ENCODE peak calls at places on chromosomes 1 and 21, in five cellular contexts. One of them, this sample, is unnamed.

GRCh38 chr1:246608616-246609376 is 42.5 kb downstream of the CNST start:
- DNase-seq in kidney: peak; percentile 89
- DNase-seq in CD8-positive, alpha-beta T cell: no peak
- DNase-seq in esophagus squamous epithelium: peak; percentile 5
- DNase-seq in gastrocnemius medialis: peak; percentile 87
- DNase-seq in this sample: peak; percentile 74

GRCh38 chr1:109509176-109510134 is at the start of gene AMIGO1:
- DNase-seq in CD8-positive, alpha-beta T cell: peak; percentile 66
- DNase-seq in esophagus squamous epithelium: no peak
- DNase-seq in gastrocnemius medialis: peak; percentile 54
- DNase-seq in kidney: peak; percentile 80
- DNase-seq in this sample: peak; percentile 81

GRCh38 chr1:213737398-213738040 is 250.3 kb upstream of the PROX1 start:
- DNase-seq in CD8-positive, alpha-beta T cell: no peak
- DNase-seq in gastrocnemius medialis: no peak
- DNase-seq in esophagus squamous epithelium: no peak
- DNase-seq in kidney: no peak
- DNase-seq in this sample: no peak

GRCh38 chr1:174433451-174433850 is 14.3 kb upstream of the GPR52 start:
- DNase-seq in CD8-positive, alpha-beta T cell: no peak
- DNase-seq in esophagus squamous epithelium: no peak
- DNase-seq in gastrocnemius medialis: no peak
- DNase-seq in kidney: no peak
- DNase-seq in this sample: no peak

GRCh38 chr21:45018131-45019075 is 56.0 kb upstream of the ADARB1 start:
- DNase-seq in esophagus squamous epithelium: no peak
- DNase-seq in CD8-positive, alpha-beta T cell: no peak
- DNase-seq in kidney: peak; percentile 76
- DNase-seq in gastrocnemius medialis: peak; percentile 35
- DNase-seq in this sample: no peak

GRCh38 chr1:205283270-205284147 is 38.0 kb downstream of the NUAK2 start:
- DNase-seq in kidney: no peak
- DNase-seq in CD8-positive, alpha-beta T cell: no peak
- DNase-seq in esophagus squamous epithelium: no peak
- DNase-seq in gastrocnemius medialis: no peak
- DNase-seq in this sample: no peak

GRCh38 chr1:157540852-157541251 is 11.5 kb downstream of the FCRL5 start:
- DNase-seq in kidney: no peak
- DNase-seq in gastrocnemius medialis: no peak
- DNase-seq in CD8-positive, alpha-beta T cell: no peak
- DNase-seq in esophagus squamous epithelium: no peak
- DNase-seq in this sample: no peak

GRCh38 chr1:1972976-1973715 is 30.4 kb downstream of the CFAP74 start:
- DNase-seq in gastrocnemius medialis: no peak
- DNase-seq in esophagus squamous epithelium: no peak
- DNase-seq in kidney: no peak
- DNase-seq in CD8-positive, alpha-beta T cell: no peak
- DNase-seq in this sample: no peak

GRCh38 chr1:76955652-76956051 is 88.4 kb downstream of the ST6GALNAC5 start:
- DNase-seq in kidney: no peak
- DNase-seq in gastrocnemius medialis: no peak
- DNase-seq in CD8-positive, alpha-beta T cell: no peak
- DNase-seq in esophagus squamous epithelium: no peak
- DNase-seq in this sample: no peak

DNA sequence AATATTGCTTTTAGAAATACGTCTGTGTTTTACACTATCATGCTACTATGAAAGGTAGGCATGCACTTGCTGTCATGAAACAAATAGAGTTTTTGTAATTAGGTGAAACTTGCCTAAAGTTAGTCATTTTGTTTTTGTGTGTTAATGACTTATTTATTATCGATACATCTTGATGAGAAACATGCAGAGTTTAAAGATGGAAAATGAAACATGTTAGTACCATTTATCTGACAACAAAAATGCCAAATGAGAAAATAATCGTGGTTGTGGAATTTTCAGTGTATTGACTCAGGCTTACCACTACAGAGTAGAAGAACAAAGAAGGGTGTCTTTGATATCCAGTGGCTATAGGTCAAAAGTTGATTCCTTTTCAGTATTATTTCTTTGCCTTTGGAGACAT is 105.5 kb downstream of the NCAM2 start:
- DNase-seq in gastrocnemius medialis: no peak
- DNase-seq in kidney: no peak
- DNase-seq in CD8-positive, alpha-beta T cell: no peak
- DNase-seq in esophagus squamous epithelium: no peak
- DNase-seq in this sample: no peak
- H3K4me3 ChIP-seq in gastrocnemius medialis: no peak overlapping the region
- H3K4me3 ChIP-seq in kidney: no peak overlapping the region
- H3K4me3 ChIP-seq in CD8-positive, alpha-beta T cell: no peak overlapping the region
- H3K4me3 ChIP-seq in esophagus squamous epithelium: no peak overlapping the region
- H3K4me3 ChIP-seq in this sample: no peak overlapping the region

DNA sequence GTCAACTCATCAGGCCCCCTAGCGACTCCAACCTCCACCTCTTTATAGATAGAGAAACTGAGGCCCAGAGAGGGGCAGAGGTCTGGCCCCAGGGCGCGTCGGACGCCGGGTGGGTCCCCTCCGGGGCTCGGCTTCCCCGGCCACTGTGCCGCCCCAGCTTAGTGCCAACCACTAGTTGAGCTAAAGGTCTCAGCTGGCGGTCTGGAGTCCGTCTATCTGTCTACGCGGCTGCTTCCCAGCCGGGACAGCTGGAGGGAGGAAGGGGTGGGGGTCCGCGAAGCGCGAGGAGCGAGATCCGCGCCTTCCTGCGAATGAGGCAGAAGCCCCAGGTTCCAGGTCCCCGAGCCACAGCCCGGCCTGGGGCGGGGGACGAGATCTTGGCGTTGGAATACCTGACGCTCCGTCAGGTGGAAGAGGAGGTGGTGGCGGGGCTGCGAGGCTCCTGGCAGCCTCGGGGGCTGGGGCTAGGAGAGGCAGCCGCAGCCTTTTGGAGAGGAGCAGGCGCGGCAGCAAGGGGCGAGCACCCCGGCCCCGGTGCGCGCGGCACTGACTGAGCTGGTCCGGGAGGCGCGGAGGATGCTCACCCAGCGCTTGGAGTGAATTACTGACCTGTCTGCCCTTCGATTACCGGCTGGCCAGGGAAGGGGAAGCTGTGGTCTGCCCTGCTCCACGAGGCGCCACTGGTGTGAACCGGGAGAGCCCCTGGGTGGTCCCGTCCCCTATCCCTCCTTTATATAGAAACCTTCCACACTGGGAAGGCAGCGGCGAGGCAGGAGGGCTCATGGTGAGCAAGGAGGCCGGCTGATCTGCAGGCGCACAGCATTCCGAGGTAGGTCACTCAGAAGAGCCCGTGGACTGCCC is 948 bp downstream of the PODN start:
- DNase-seq in CD8-positive, alpha-beta T cell: no peak
- DNase-seq in esophagus squamous epithelium: no peak
- DNase-seq in kidney: peak; percentile 67
- DNase-seq in gastrocnemius medialis: no peak
- DNase-seq in this sample: peak; percentile 43
- H3K4me3 ChIP-seq in CD8-positive, alpha-beta T cell: peak overlapping the region; percentile 37
- H3K4me3 ChIP-seq in esophagus squamous epithelium: peak overlapping the region; percentile 58
- H3K4me3 ChIP-seq in kidney: no peak overlapping the region
- H3K4me3 ChIP-seq in gastrocnemius medialis: peak overlapping the region; percentile 56
- H3K4me3 ChIP-seq in this sample: peak overlapping the region; percentile 70

GRCh38 chr1:87318806-87319205 is 9.9 kb upstream of the LMO4 start:
- DNase-seq in CD8-positive, alpha-beta T cell: no peak
- DNase-seq in esophagus squamous epithelium: no peak
- DNase-seq in gastrocnemius medialis: no peak
- DNase-seq in kidney: no peak
- DNase-seq in this sample: no peak
- H3K4me3 ChIP-seq in CD8-positive, alpha-beta T cell: no peak overlapping the region
- H3K4me3 ChIP-seq in esophagus squamous epithelium: no peak overlapping the region
- H3K4me3 ChIP-seq in gastrocnemius medialis: no peak overlapping the region
- H3K4me3 ChIP-seq in kidney: no peak overlapping the region
- H3K4me3 ChIP-seq in this sample: no peak overlapping the region

GRCh38 chr1:209585672-209586071 is 2.2 kb downstream of the CAMK1G start:
- DNase-seq in CD8-positive, alpha-beta T cell: no peak
- DNase-seq in gastrocnemius medialis: peak; percentile 16
- DNase-seq in kidney: peak; percentile 84
- DNase-seq in esophagus squamous epithelium: no peak
- DNase-seq in this sample: no peak
- H3K4me3 ChIP-seq in CD8-positive, alpha-beta T cell: no peak overlapping the region
- H3K4me3 ChIP-seq in gastrocnemius medialis: no peak overlapping the region
- H3K4me3 ChIP-seq in kidney: peak overlapping the region; percentile 50
- H3K4me3 ChIP-seq in esophagus squamous epithelium: no peak overlapping the region
- H3K4me3 ChIP-seq in this sample: no peak overlapping the region

GRCh38 chr1:16236495-16237342 is at the start of gene CPLANE2:
- DNase-seq in gastrocnemius medialis: peak; percentile 90
- DNase-seq in CD8-positive, alpha-beta T cell: peak; percentile 93
- DNase-seq in kidney: peak; percentile 98
- DNase-seq in esophagus squamous epithelium: peak; percentile 73
- DNase-seq in this sample: peak; percentile 97

GRCh38 chr1:16235347-16235746 is 1.6 kb downstream of the CPLANE2 start:
- DNase-seq in gastrocnemius medialis: no peak
- DNase-seq in kidney: no peak
- DNase-seq in CD8-positive, alpha-beta T cell: no peak
- DNase-seq in esophagus squamous epithelium: no peak
- DNase-seq in this sample: no peak

GRCh38 chr1:16239972-16240491 is 3.0 kb upstream of the CPLANE2 start:
- DNase-seq in kidney: no peak
- DNase-seq in esophagus squamous epithelium: no peak
- DNase-seq in CD8-positive, alpha-beta T cell: no peak
- DNase-seq in gastrocnemius medialis: no peak
- DNase-seq in this sample: no peak

GRCh38 chr1:16236091-16236494 is 890 bp downstream of the CPLANE2 start:
- DNase-seq in gastrocnemius medialis: peak; percentile 37
- DNase-seq in kidney: no peak
- DNase-seq in CD8-positive, alpha-beta T cell: peak; percentile 71
- DNase-seq in esophagus squamous epithelium: no peak
- DNase-seq in this sample: no peak

DNA sequence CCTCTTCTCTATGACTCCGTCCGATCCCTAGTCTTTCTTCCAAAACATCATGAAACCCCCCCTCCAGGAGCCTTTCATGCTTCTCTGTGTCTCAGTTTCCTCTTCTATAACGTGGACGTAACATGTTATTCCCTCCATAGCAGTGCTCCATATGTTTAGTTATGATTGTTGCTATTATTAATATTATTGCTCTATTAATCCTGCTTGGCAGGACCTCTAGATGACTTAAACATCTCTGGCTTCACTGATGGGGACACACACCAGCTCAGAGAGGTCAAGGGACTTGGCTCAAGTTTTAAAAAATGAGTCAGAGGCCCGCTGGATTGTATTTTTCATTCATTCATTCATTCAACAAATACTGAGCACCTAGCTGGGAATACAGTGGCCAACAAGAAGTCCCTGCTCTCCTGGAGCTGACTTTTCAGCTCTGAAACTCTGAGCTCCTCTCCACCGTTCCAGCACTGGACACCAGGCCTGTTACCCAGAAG is 404 bp upstream of the CPLANE2 start:
- DNase-seq in gastrocnemius medialis: no peak
- DNase-seq in esophagus squamous epithelium: no peak
- DNase-seq in kidney: no peak
- DNase-seq in CD8-positive, alpha-beta T cell: no peak
- DNase-seq in this sample: no peak
- H3K4me3 ChIP-seq in gastrocnemius medialis: peak overlapping the region; percentile 78
- H3K4me3 ChIP-seq in esophagus squamous epithelium: peak overlapping the region; percentile 71
- H3K4me3 ChIP-seq in kidney: peak overlapping the region; percentile 57
- H3K4me3 ChIP-seq in CD8-positive, alpha-beta T cell: peak overlapping the region; percentile 88
- H3K4me3 ChIP-seq in this sample: peak overlapping the region; percentile 68

GRCh38 chr1:151156515-151156819 is at the start of gene TNFAIP8L2:
- DNase-seq in CD8-positive, alpha-beta T cell: peak; percentile 78
- DNase-seq in kidney: peak; percentile 77
- DNase-seq in gastrocnemius medialis: peak; percentile 30
- DNase-seq in esophagus squamous epithelium: no peak
- DNase-seq in this sample: peak; percentile 74
- H3K4me3 ChIP-seq in CD8-positive, alpha-beta T cell: peak within 1 kb of the TSS; percentile 89
- H3K4me3 ChIP-seq in kidney: peak within 1 kb of the TSS; percentile 47
- H3K4me3 ChIP-seq in gastrocnemius medialis: peak within 1 kb of the TSS; percentile 33
- H3K4me3 ChIP-seq in esophagus squamous epithelium: peak within 1 kb of the TSS; percentile 42
- H3K4me3 ChIP-seq in this sample: peak within 1 kb of the TSS; percentile 34

GRCh38 chr1:216055004-216055403 is 368.2 kb downstream of the USH2A start:
- DNase-seq in gastrocnemius medialis: no peak
- DNase-seq in kidney: no peak
- DNase-seq in esophagus squamous epithelium: no peak
- DNase-seq in CD8-positive, alpha-beta T cell: no peak
- DNase-seq in this sample: no peak
- H3K4me3 ChIP-seq in gastrocnemius medialis: no peak overlapping the region
- H3K4me3 ChIP-seq in kidney: no peak overlapping the region
- H3K4me3 ChIP-seq in esophagus squamous epithelium: no peak overlapping the region
- H3K4me3 ChIP-seq in CD8-positive, alpha-beta T cell: no peak overlapping the region
- H3K4me3 ChIP-seq in this sample: no peak overlapping the region

GRCh38 chr1:228465571-228466146 is 21.5 kb upstream of the RNF187 start:
- DNase-seq in CD8-positive, alpha-beta T cell: no peak
- DNase-seq in kidney: no peak
- DNase-seq in esophagus squamous epithelium: no peak
- DNase-seq in gastrocnemius medialis: no peak
- DNase-seq in this sample: no peak

GRCh38 chr1:228464487-228464983 is 22.6 kb upstream of the RNF187 start:
- DNase-seq in kidney: peak; percentile 87
- DNase-seq in CD8-positive, alpha-beta T cell: peak; percentile 91
- DNase-seq in gastrocnemius medialis: peak; percentile 21
- DNase-seq in esophagus squamous epithelium: peak; percentile 24
- DNase-seq in this sample: peak; percentile 85

GRCh38 chr1:228463559-228464455 is 23.4 kb upstream of the RNF187 start:
- DNase-seq in kidney: peak; percentile 79
- DNase-seq in CD8-positive, alpha-beta T cell: no peak
- DNase-seq in gastrocnemius medialis: no peak
- DNase-seq in esophagus squamous epithelium: no peak
- DNase-seq in this sample: peak; percentile 57

GRCh38 chr1:228463009-228463558 is 24.1 kb upstream of the RNF187 start:
- DNase-seq in CD8-positive, alpha-beta T cell: no peak
- DNase-seq in kidney: no peak
- DNase-seq in gastrocnemius medialis: no peak
- DNase-seq in esophagus squamous epithelium: no peak
- DNase-seq in this sample: no peak

DNA sequence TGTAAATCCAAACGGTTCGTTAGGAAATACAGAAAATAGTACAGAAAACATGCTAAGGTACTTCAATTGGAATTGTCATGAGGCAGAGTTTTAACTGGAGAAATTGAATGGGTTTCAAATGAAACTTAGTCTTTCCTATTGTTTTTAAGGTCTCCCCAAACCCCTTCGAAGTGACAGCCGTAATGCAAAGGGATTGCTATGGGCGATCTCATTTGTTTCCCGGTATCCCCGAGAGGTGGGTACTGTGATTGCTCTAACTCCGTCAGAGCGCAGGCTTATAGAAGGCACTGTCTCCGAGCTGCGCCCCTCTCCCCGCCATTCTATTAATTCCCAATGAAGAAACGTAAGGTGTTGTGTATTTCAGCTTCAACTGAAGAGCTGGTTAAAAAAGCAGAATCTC is 22.0 kb upstream of the RNF187 start:
- DNase-seq in esophagus squamous epithelium: no peak
- DNase-seq in gastrocnemius medialis: no peak
- DNase-seq in CD8-positive, alpha-beta T cell: no peak
- DNase-seq in kidney: no peak
- DNase-seq in this sample: no peak
- H3K4me3 ChIP-seq in esophagus squamous epithelium: peak overlapping the region; percentile 31
- H3K4me3 ChIP-seq in gastrocnemius medialis: no peak overlapping the region
- H3K4me3 ChIP-seq in CD8-positive, alpha-beta T cell: peak overlapping the region; percentile 51
- H3K4me3 ChIP-seq in kidney: no peak overlapping the region
- H3K4me3 ChIP-seq in this sample: peak overlapping the region; percentile 35

This sample was measured in Peyer's patch.